ENCODE peak calls at places on chromosomes 11 and 22, in four cellular contexts. B is A549, S is HepG2, K is K562. V is an unnamed sample.

GRCh38 chr11:1260023-1260501 is 37.2 kb downstream of the MUC5B start:
- DNase-seq in S (peak), B (peak), K (peak), V (no peak)

GRCh38 chr11:75032550-75032935 is 43.8 kb downstream of the NEU3 start:
- DNase-seq in B (no peak), S (no peak), K (no peak), V (no peak)

GRCh38 chr11:18392434-18393321 is 1.7 kb upstream of the LDHA start:
- DNase-seq in B (no peak), S (no peak), K (no peak), V (no peak)

GRCh38 chr11:10265936-10266335 is 28.1 kb downstream of the SBF2 start:
- DNase-seq in B (no peak), K (no peak), S (no peak), V (no peak)

GRCh38 chr11:40170076-40170475 is 1289.4 kb downstream of the LRRC4C start:
- DNase-seq in S (peak), B (no peak), K (no peak), V (no peak)

GRCh38 chr11:125072210-125072960 is 9.3 kb downstream of the SLC37A2 start:
- DNase-seq in B (no peak), K (no peak), S (peak), V (no peak)

GRCh38 chr11:73649206-73649605 is 2.8 kb downstream of the PLEKHB1 start:
- DNase-seq in B (no peak), S (no peak), K (no peak), V (no peak)

GRCh38 chr11:134045799-134046635 is 22.9 kb upstream of the JAM3 start:
- DNase-seq in B (no peak), K (no peak), S (no peak), V (no peak)

GRCh38 chr11:27694992-27695391 is 5.3 kb downstream of the BDNF start:
- DNase-seq in B (peak), K (no peak), S (no peak), V (no peak)

GRCh38 chr11:10858505-10859360 is 880 bp upstream of the ZBED5 start:
- DNase-seq in S (peak), K (peak), B (no peak), V (no peak)

GRCh38 chr11:79472736-79473536 is 32.1 kb upstream of the TENM4 start:
- DNase-seq in B (no peak), K (no peak), S (no peak), V (peak)

GRCh38 chr11:134821422-134821821 is 409.4 kb upstream of the B3GAT1 start:
- DNase-seq in K (no peak), B (no peak), S (no peak), V (no peak)

GRCh38 chr11:73762732-73763131 is 1.9 kb upstream of the RAB6A start:
- DNase-seq in S (no peak), K (no peak), B (no peak), V (no peak)

GRCh38 chr22:30908051-30908461 is 60.5 kb downstream of the MORC2 start:
- DNase-seq in K (no peak), S (no peak), B (no peak), V (no peak)

GRCh38 chr11:122745111-122745510 is 89.6 kb downstream of the UBASH3B start:
- DNase-seq in S (no peak), K (no peak), B (no peak), V (no peak)

GRCh38 chr11:111913031-111913861 is 712 bp downstream of the HSPB2 start:
- DNase-seq in S (no peak), K (peak), B (no peak), V (no peak)

GRCh38 chr11:11980200-11980599 is 28.2 kb downstream of the DKK3 start:
- DNase-seq in B (no peak), K (no peak), S (no peak), V (no peak)

DNA sequence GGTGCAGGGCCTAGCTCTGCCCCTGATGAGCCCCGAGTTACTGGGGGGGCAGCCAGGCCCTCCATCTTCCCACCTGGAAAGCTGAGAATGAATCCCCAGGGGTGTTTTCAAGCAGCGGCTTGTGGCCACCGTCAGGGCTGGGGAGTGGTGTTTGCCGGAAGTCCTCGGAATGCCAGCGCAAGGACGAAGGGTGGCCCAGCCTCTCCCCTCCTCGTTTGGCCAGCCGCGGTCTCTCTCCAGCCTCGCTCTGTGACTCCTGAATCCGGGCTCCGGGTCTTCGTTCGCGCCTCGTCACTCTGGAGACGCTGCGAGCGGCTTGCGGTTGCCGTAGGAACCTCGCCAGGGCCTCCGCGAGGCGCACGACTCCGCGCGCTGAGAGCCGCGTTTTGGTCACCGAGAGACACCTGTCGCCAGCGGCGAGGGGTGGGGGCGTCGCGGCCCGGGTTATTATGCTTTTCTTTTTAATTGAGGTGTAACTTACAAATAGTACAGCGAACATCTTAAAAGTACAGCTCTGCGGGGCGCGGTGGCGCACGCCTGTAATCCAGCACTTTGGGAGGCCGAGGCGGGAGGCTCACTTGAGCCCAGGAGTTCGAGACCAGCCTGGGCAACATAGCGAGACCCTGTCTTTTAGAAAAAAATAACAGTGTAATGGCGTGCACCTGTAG is 6.3 kb upstream of the KDELR3 start:
- DNase-seq in B (peak), K (peak), S (peak), V (peak)
- TF ChIP-seq KDM1A in B (no peak), K (peak), S (no peak), V (peak)

GRCh38 chr11:14672635-14673034 is 29.0 kb downstream of the PDE3B start:
- DNase-seq in S (no peak), B (no peak), K (no peak), V (no peak)
- TF ChIP-seq JUN in S (no peak), B (no peak), K (no peak), V (no peak)

GRCh38 chr22:26615830-26616435 is 1.9 kb downstream of the CRYBB1 start:
- DNase-seq in K (no peak), B (no peak), S (no peak), V (no peak)

GRCh38 chr22:26612652-26613051 is 5.2 kb downstream of the CRYBB1 start:
- DNase-seq in K (no peak), S (no peak), B (no peak), V (no peak)

GRCh38 chr22:26617251-26618199 is at the start of gene CRYBB1:
- DNase-seq in B (no peak), K (peak), S (no peak), V (peak)

GRCh38 chr22:26616650-26617049 is 1.2 kb downstream of the CRYBB1 start:
- DNase-seq in B (no peak), K (no peak), S (no peak), V (no peak)

GRCh38 chr22:26615149-26615548 is 2.7 kb downstream of the CRYBB1 start:
- DNase-seq in K (no peak), S (no peak), B (no peak), V (no peak)
- TF ChIP-seq KDM1A in K (no peak), S (no peak), B (no peak), V (no peak)

GRCh38 chr11:66371627-66372415 is at the start of gene SLC29A2:
- DNase-seq in K (peak), B (peak), S (no peak), V (peak)
- TF ChIP-seq JUN in K (no peak), B (no peak), S (no peak), V (no peak)

DNA sequence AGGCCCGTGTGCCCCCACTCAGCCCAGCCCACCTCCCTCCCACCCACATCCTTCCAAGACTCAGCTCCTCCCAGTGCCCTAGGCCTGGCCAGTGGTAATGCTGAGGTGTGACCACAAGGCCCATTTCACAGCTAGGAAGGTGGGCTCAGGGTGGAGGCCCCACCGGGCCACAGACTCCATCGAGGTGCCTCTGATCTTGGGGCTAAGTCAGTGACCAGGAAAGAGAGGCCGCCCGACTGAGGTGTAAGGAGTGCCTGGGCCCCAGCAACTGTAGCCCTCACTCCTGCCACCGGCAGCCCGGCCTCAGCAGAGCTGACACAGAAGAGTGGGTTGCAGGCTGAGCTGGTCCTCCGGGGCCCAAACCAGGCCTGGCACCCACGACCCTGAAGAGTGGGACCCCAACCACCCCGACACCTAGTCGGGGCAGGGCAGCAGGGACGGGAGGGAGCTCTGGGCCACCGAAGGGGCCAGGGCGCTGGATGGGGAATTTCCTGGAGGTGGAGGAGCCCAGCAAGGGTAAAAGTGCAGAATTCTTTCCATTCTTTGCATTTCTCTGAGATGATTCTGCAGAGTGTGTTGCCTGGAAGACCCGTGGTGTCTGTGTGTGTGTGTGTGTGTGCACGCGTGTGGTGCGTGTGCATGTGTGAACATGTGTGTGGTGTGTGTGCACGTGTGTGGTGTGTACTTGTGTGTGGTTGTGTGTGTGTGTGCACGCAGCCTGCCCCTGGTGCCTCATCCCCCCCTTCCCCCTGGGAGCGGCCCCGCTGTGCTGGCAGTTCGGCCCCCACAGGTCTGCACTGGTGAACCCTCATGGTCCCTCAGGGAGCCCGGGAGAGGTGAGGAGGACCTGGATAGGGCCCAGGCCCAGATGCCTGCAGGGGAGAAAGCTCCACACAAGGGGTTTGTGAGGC is 8.3 kb upstream of the PIM3 start:
- DNase-seq in S (peak), B (peak), K (no peak), V (no peak)
- TF ChIP-seq KDM1A in S (peak), B (no peak), K (no peak), V (no peak)

GRCh38 chr22:44399906-44400762 is 87.4 kb upstream of the SHISAL1 start:
- DNase-seq in B (no peak), S (no peak), K (no peak), V (no peak)
- TF ChIP-seq JUN in B (no peak), S (no peak), K (no peak), V (no peak)

DNA sequence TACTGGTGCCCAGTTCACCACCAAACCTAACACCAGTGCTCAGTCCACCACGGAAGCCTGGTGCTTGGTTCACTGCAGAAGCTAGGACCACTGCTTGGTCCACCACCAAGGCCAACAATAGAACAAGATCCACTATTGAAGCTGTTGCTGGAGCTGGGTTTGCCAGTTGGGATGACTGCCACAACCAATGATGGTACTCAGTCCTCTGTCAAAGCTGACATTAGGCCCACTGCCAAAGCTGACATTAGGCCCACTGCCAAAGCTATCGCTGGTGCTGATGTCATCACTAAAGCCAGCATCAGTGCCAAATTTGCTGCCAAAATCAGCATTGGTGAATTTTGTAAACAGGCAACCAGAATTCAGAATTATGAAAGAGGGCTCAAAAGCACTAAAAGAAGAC is 1850.2 kb upstream of the RAG2 start:
- DNase-seq in B (no peak), K (no peak), S (no peak), V (no peak)
- TF ChIP-seq KDM1A in B (no peak), K (no peak), S (no peak), V (no peak)

DNA sequence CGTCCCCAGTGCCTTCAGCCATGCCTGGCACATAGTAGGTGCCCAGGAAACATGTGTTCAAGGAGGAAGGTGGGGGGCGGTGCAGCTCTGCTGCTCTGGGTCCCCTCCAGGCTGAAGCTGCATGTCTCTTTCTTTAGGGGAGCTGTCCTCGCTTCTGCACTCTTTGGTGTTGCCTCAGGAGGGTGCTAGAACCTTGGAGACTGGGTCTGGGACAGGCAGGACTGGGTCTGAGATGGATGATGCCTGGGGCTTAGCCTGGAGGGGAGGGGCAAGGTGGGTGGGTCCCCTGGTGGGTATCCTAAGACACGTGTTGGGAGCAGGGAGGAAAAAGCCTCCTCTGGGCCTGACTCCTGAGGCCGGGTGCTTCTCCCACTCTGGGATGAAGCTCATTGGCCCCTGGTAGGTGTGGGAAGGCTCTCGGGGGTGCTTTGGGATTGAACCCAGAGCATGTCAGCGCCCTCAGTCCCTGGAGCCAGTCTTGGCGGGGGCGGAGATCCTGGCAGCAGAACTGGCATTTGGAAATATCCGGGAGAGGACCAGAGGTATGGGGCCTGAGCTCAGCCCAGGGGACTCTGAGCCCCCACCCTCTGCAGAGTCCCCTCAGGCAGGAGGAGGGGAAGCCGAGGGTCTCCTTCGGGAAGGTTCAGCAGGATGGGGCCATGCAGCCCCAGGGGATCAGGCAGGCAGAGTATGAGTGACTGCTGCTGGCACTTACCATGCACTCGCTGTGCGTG is 6.7 kb upstream of the GSTP1 start:
- DNase-seq in B (no peak), K (peak), S (no peak), V (no peak)
- TF ChIP-seq JUN in B (no peak), K (no peak), S (no peak), V (no peak)